ENCODE peak calls at places on chromosomes 2 and 18, in four cellular contexts. P is IMR-90, J is AG08396, S is ELR. L is an unnamed sample.

GRCh38 chr2:15925819-15926218 is 14.5 kb upstream of the MYCN start:
- DNase-seq in P (no peak), J (no peak), S (no peak), L (no peak)

GRCh38 chr2:10646153-10646552 is 43.6 kb downstream of the NOL10 start:
- DNase-seq in P (peak), J (peak), S (no peak), L (no peak)

GRCh38 chr18:11989966-11990380 is 8.7 kb downstream of the IMPA2 start:
- DNase-seq in P (no peak), J (no peak), S (no peak), L (no peak)

GRCh38 chr2:37993135-37993534 is 68.0 kb downstream of the RMDN2 start:
- DNase-seq in S (peak), J (no peak), P (peak), L (no peak)

GRCh38 chr2:23200460-23201113 is 184.4 kb upstream of the KLHL29 start:
- DNase-seq in J (no peak), P (no peak), S (no peak), L (no peak)

GRCh38 chr2:170298861-170299429 is 121.0 kb downstream of the MYO3B start:
- DNase-seq in P (no peak), S (no peak), J (no peak), L (no peak)

GRCh38 chr2:159111346-159111922 is 143.0 kb downstream of the TANC1 start:
- DNase-seq in S (no peak), J (no peak), P (no peak), L (no peak)

GRCh38 chr2:237471457-237472186 is 15.4 kb upstream of the MLPH start:
- DNase-seq in P (peak), S (peak), J (peak), L (peak)

GRCh38 chr2:11022064-11022463 is 110.3 kb downstream of the KCNF1 start:
- DNase-seq in P (no peak), J (no peak), S (no peak), L (no peak)

GRCh38 chr2:234745347-234745746 is 206.5 kb upstream of the SH3BP4 start:
- DNase-seq in J (no peak), S (peak), P (no peak), L (no peak)

GRCh38 chr2:98702127-98702802 is 28.7 kb downstream of the MGAT4A start:
- DNase-seq in S (no peak), J (no peak), P (no peak), L (no peak)

GRCh38 chr2:19829672-19830071 is 72.1 kb downstream of the TTC32 start:
- DNase-seq in P (no peak), S (no peak), J (no peak), L (no peak)

GRCh38 chr2:207224391-207224790 is 58.6 kb upstream of the KLF7 start:
- DNase-seq in S (no peak), P (no peak), J (no peak), L (no peak)

GRCh38 chr2:205193121-205193520 is 489.2 kb upstream of the NRP2 start:
- DNase-seq in J (no peak), P (no peak), S (no peak), L (no peak)

GRCh38 chr2:113894156-113894743 is 4.4 kb downstream of the ACTR3 start:
- DNase-seq in P (peak), S (peak), J (peak), L (no peak)

GRCh38 chr18:42229211-42230210 is 274.5 kb downstream of the PIK3C3 start:
- DNase-seq in J (no peak), P (no peak), S (no peak), L (no peak)

GRCh38 chr2:72689579-72690170 is 136.2 kb downstream of the EXOC6B start:
- DNase-seq in S (no peak), J (peak), P (peak), L (no peak)

GRCh38 chr2:168192839-168193616 is 54.4 kb downstream of the STK39 start:
- DNase-seq in P (no peak), S (peak), J (no peak), L (peak)

GRCh38 chr2:58137221-58137620 is 90.6 kb downstream of the VRK2 start:
- DNase-seq in S (peak), P (peak), J (no peak), L (peak)

L was measured in H54.